ENCODE peak calls at places on chromosome 14, in five cellular contexts. Q is IMR-90, B is left lung, O is cardiac muscle cell, E is uterus. A is an unnamed sample.

GRCh38 chr14:100049220-100049619 is 16.0 kb upstream of the EVL start:
- DNase-seq in Q (peak), B (no peak), O (peak), E (no peak), A (no peak)

GRCh38 chr14:68943107-68943506 is 36.0 kb downstream of the ACTN1 start:
- DNase-seq in Q (peak), B (no peak), O (no peak), E (no peak), A (no peak)

GRCh38 chr14:63295991-63296630 is 22.6 kb downstream of the GPHB5 start:
- DNase-seq in Q (peak), B (no peak), O (no peak), E (no peak), A (no peak)

GRCh38 chr14:53109028-53109687 is 44.0 kb downstream of the DDHD1 start:
- DNase-seq in Q (no peak), B (no peak), O (no peak), E (no peak), A (no peak)

GRCh38 chr14:51576899-51577298 is 74.8 kb upstream of the FRMD6 start:
- DNase-seq in Q (peak), B (no peak), O (no peak), E (no peak), A (no peak)

GRCh38 chr14:22305563-22306127 is 283.4 kb downstream of the DAD1 start:
- DNase-seq in Q (peak), B (no peak), O (no peak), E (no peak), A (no peak)

GRCh38 chr14:89445252-89445973 is 28.4 kb upstream of the FOXN3 start:
- DNase-seq in Q (peak), B (no peak), O (no peak), E (no peak), A (no peak)

GRCh38 chr14:94560782-94561655 is at the start of gene SERPINA4:
- DNase-seq in Q (no peak), B (no peak), O (no peak), E (no peak), A (no peak)

GRCh38 chr14:93185333-93185688 is 194 bp downstream of the LYSET start:
- DNase-seq in Q (no peak), B (no peak), O (no peak), E (no peak), A (no peak)

DNA sequence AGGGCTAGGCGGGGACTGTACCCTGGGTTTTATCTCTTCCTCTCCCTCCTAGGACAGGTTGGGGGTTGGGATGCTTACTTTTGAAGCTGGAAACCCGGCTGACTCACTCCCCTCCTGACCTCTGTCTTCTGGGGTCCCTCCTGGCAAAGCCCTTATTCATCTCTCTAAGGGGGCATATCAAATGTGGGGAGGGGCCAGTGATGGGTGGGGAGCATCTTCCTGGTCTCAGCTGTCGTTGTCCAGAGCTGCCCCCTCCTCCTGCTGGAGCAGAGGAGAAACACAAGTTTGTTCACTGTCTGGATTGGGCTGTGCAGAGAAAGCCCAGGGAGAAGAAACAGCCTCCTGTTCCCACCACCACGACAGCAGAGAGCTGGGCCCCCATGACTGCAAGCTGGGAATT is 85.8 kb downstream of the TNFAIP2 start:
- DNase-seq in Q (no peak), B (no peak), O (no peak), E (no peak), A (no peak)
- TF ChIP-seq CTCF in Q (no peak), B (no peak), O (peak), E (peak), A (no peak)

GRCh38 chr14:37592288-37593274 is 2.5 kb downstream of the FOXA1 start:
- DNase-seq in Q (no peak), B (no peak), O (no peak), E (no peak), A (no peak)
- H3K27ac ChIP-seq in Q (no peak), B (peak), O (no peak), E (no peak), A (no peak)

GRCh38 chr14:20591235-20591634 is at the start of gene RNASE12:
- DNase-seq in Q (no peak), B (no peak), O (no peak), E (no peak), A (no peak)

GRCh38 chr14:20583142-20583541 is 4.7 kb downstream of the RNASE11 start:
- DNase-seq in Q (no peak), B (no peak), O (no peak), E (no peak), A (no peak)

GRCh38 chr14:20583908-20584307 is 3.9 kb downstream of the RNASE11 start:
- DNase-seq in Q (no peak), B (no peak), O (no peak), E (no peak), A (no peak)

DNA sequence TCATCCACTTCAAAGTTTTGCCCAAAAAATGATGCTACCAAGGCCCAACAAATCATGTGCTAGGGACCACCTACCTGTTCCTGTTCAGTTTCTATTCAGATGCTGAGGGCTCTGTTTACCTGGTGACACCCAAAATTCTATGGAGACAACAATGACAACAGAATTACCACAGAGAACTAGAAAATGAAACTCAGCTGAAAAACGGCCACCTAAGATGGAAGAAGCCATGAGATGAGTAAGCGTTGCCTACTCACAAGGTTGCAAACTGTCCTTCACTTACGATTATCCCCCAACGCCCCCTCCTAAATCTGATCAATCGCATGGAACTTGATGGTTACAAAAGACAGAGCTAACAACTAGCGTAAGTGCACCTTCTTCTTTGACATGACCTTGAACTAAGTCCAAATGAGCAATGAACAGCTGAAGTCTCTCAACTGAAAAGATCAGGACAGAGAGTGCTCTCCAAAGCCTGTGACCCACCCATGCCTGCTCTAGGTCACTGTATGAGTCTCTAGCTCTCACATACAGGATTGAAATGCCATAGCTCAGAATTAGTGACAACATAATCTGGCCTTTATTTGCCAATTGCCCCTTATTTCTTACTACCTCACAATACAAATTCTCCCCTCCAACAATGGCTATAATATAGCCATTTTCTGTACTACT is at the start of gene RNASE11:
- DNase-seq in Q (no peak), B (no peak), O (no peak), E (no peak), A (no peak)
- TF ChIP-seq CTCF in Q (no peak), B (no peak), O (no peak), E (no peak), A (no peak)

GRCh38 chr14:58281969-58282368 is 16.4 kb upstream of the ARID4A start:
- DNase-seq in Q (no peak), B (no peak), O (no peak), E (no peak), A (no peak)
- H3K27ac ChIP-seq in Q (peak), B (peak), O (peak), E (peak), A (peak)

DNA sequence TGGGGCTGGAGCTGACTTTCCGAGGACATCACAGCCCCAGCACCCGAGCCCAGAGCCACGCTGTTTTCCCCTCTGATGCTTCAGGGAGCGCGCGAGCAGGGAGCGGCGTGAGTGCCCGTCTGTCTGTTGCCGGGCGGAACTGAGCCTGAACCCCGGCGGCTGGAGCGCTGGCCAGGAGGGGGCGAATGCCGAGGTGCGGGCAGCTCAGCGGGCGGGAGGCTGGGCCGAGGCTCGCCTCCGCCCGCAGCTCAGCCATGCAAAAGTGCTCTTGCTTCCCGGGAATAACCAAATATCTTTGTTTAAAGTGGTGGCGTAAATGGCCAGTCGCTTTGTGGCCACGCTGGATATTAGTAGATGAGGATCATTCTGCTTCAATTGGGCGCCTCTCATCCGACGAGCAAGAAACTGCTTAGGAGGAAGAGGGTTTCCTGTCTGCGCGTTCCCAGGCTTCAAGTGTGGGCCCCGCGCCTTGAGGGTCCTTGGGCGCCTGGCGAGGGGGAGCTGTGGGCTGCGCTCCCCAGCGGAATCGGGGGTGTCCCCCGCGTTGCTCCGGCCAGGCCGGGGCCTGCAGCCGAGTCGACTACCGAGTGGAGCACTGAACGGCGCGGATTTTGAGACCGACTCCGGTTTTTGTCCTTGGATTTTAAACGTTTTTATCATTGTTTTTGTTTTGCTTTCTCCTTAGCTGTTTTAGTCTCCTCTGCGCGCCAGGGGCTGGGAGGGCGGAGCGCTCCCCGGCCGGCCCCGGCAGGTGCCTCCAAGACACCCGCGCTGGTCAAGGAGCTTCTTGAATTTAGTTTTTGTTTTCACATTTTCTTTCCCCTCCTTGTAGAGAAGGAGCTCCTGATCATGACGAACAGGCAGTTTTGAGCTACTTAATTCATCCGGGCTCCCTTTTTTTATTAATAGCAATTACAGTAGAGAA is 831 bp upstream of the NKX2-1 start:
- DNase-seq in Q (peak), B (peak), O (peak), E (no peak), A (peak)
- TF ChIP-seq CTCF in Q (peak), B (no peak), O (peak), E (no peak), A (peak)

DNA sequence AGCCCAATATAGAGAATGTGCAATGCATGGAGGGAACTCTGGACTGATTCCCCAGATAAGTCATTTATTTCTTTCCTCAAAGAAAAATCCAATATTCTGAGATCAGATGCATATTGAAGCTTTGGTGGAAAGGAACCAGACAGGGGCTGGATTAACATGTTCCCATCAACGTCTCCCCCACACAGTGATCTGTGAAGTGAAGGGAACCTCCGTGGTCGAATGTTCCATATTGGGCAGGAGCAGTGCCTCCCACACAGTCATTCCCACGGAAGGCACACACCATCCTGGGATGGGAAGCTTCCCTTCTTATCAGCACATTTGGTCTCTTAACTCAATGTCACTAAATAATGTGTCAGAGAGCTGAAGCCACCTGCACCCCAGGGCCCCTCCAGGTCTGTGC is 247.1 kb downstream of the BCL11B start:
- DNase-seq in Q (no peak), B (no peak), O (no peak), E (no peak), A (no peak)
- H3K27ac ChIP-seq in Q (no peak), B (no peak), O (no peak), E (no peak), A (no peak)

GRCh38 chr14:105602243-105602750 is 75.9 kb downstream of the TMEM121 start:
- DNase-seq in Q (no peak), B (peak), O (no peak), E (no peak), A (no peak)
- TF ChIP-seq CTCF in Q (no peak), B (no peak), O (no peak), E (no peak), A (no peak)

DNA sequence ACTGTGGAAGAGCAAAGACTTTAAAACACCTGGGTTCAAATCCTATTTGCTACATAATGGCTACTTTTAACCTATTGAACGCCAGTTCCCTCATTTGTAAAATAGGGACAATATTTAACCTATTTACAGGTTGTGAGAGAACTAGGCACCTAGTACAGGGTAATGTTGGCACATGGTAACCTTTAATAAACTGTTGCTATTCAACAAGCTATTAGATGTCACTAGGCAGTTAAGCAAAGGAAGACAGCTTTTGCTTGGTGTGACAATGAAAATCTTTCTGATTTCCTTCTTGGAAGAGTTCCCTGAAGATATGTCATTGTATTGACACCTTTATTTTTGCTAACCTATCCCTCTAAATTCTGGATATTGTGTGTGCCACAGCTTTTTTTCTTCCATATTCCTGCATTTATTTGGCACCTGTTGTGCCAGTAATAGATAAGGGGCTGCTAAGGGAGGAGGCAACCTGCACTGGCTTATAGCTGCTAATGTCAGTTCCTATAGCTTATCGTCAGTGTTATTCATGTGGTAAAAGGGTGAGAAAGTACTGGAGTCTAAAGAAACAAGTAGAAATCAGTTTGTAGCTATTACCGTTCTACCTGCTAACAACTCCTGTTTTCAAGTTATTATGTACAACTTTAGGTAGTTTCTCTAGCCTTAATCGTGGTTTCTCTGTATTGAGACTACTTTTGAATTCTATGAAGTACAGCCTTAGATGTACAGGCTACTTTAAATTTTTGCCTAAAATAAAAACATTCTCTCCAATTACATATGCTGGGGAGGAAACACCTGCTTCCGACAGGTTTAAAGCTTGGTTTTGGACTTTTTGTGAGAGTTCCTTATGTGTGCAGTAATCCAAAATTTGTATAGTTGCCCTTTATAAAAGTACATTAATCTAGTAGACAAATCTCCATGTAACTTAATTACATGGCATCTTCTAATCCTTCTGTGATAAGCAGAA is 24.3 kb downstream of the HIF1A start:
- DNase-seq in Q (no peak), B (no peak), O (no peak), E (no peak), A (no peak)
- H3K27ac ChIP-seq in Q (no peak), B (peak), O (peak), E (peak), A (no peak)

GRCh38 chr14:59583755-59584154 is 7.1 kb upstream of the CCDC175 start:
- DNase-seq in Q (peak), B (no peak), O (peak), E (no peak), A (peak)
- TF ChIP-seq CTCF in Q (no peak), B (no peak), O (peak), E (no peak), A (no peak)

A was measured in RWPE1.